ENCODE peak calls at places on chromosomes 5 and 9, in four cellular contexts. One of them, this sample, is unnamed.

GRCh38 chr5:81787843-81788242 is 36.9 kb upstream of the SSBP2 start:
- DNase-seq in IMR-90: peak; percentile 80
- DNase-seq in AG04449: no peak
- DNase-seq in stomach: peak; percentile 63
- DNase-seq in this sample: peak; percentile 85

GRCh38 chr9:130893250-130894101 is 3.1 kb downstream of the QRFP start:
- DNase-seq in IMR-90: no peak
- DNase-seq in AG04449: no peak
- DNase-seq in stomach: peak; percentile 40
- DNase-seq in this sample: peak; percentile 71

GRCh38 chr5:171419663-171420428 is 399 bp downstream of the FGF18 start:
- DNase-seq in IMR-90: peak; percentile 29
- DNase-seq in AG04449: no peak
- DNase-seq in stomach: peak; percentile 32
- DNase-seq in this sample: peak; percentile 38

GRCh38 chr5:113029614-113030013 is 53.0 kb downstream of the DCP2 start:
- DNase-seq in IMR-90: peak; percentile 31
- DNase-seq in AG04449: no peak
- DNase-seq in stomach: no peak
- DNase-seq in this sample: peak; percentile 52

GRCh38 chr9:78130004-78130403 is 98.4 kb upstream of the GNAQ start:
- DNase-seq in IMR-90: no peak
- DNase-seq in AG04449: no peak
- DNase-seq in stomach: no peak
- DNase-seq in this sample: peak; percentile 43

GRCh38 chr5:55713871-55714270 is 1.7 kb upstream of the SLC38A9 start:
- DNase-seq in IMR-90: peak; percentile 18
- DNase-seq in AG04449: no peak
- DNase-seq in stomach: no peak
- DNase-seq in this sample: peak; percentile 11

GRCh38 chr5:95631991-95632675 is 12.2 kb downstream of the GPR150 start:
- DNase-seq in IMR-90: peak; percentile 70
- DNase-seq in AG04449: no peak
- DNase-seq in stomach: no peak
- DNase-seq in this sample: peak; percentile 73

GRCh38 chr9:112751059-112751795 is 667 bp downstream of the SNX30 start:
- DNase-seq in IMR-90: peak; percentile 87
- DNase-seq in AG04449: no peak
- DNase-seq in stomach: peak; percentile 46
- DNase-seq in this sample: peak; percentile 92

GRCh38 chr9:81720450-81721086 is 31.2 kb upstream of the TLE1 start:
- DNase-seq in IMR-90: no peak
- DNase-seq in AG04449: no peak
- DNase-seq in stomach: no peak
- DNase-seq in this sample: peak; percentile 13

GRCh38 chr9:121694582-121694981 is 43.1 kb downstream of the DAB2IP start:
- DNase-seq in IMR-90: no peak
- DNase-seq in AG04449: no peak
- DNase-seq in stomach: no peak
- DNase-seq in this sample: no peak

GRCh38 chr5:126070481-126070880 is 352.7 kb upstream of the GRAMD2B start:
- DNase-seq in IMR-90: no peak
- DNase-seq in AG04449: no peak
- DNase-seq in stomach: no peak
- DNase-seq in this sample: no peak

GRCh38 chr5:107092695-107093094 is 578.0 kb downstream of the EFNA5 start:
- DNase-seq in IMR-90: no peak
- DNase-seq in AG04449: no peak
- DNase-seq in stomach: no peak
- DNase-seq in this sample: no peak

DNA sequence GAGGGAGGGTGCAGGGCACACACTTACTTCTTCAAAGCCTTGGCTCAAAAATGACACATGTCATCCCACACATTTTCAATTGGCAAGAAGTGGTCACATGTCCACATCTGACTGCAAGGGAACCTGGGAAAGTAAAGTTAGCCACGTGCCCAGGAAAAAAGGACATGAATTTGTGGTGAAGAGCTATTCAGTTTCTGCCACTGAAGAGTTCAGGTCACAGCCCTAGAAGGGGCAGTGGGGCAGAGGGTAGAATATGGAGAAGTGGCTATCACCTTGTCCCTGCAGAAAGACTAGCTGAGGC is 1.9 kb upstream of the RGS14 start:
- DNase-seq in IMR-90: no peak
- DNase-seq in AG04449: no peak
- DNase-seq in stomach: no peak
- DNase-seq in this sample: no peak
- H3K4me3 ChIP-seq in IMR-90: no peak overlapping the region
- H3K4me3 ChIP-seq in AG04449: no peak overlapping the region
- H3K4me3 ChIP-seq in stomach: no peak overlapping the region
- H3K4me3 ChIP-seq in this sample: no peak overlapping the region

DNA sequence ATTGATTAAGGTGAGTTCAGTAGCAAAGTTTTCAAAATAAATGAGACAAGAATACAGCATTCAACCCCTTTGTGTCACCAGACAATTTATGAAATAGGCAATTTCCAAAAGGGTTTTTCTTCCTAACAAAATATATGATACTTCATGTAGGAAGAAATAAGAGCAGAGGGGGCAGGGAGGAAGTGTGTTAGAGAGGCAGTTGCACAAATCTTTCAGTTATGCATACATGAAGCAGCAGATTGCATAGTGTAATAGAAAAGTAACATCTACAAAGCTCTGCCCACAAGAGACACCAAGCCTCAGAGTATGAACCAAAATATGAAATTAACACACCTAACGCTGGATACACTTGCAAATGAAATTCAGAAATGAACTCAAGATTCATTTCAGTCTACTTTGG is 157.0 kb downstream of the DENND1A start:
- DNase-seq in IMR-90: no peak
- DNase-seq in AG04449: no peak
- DNase-seq in stomach: no peak
- DNase-seq in this sample: no peak
- TF ChIP-seq CTCF in IMR-90: no peak
- TF ChIP-seq CTCF in AG04449: no peak
- TF ChIP-seq CTCF in stomach: no peak
- TF ChIP-seq CTCF in this sample: no peak

GRCh38 chr9:99486684-99487083 is 264.6 kb downstream of the SEC61B start:
- DNase-seq in IMR-90: no peak
- DNase-seq in AG04449: no peak
- DNase-seq in stomach: no peak
- DNase-seq in this sample: no peak
- H3K4me3 ChIP-seq in IMR-90: no peak overlapping the region
- H3K4me3 ChIP-seq in AG04449: no peak overlapping the region
- H3K4me3 ChIP-seq in stomach: no peak overlapping the region
- H3K4me3 ChIP-seq in this sample: no peak overlapping the region

GRCh38 chr5:122774861-122775712 is at the start of gene SNX2:
- DNase-seq in IMR-90: peak; percentile 76
- DNase-seq in AG04449: no peak
- DNase-seq in stomach: peak; percentile 96
- DNase-seq in this sample: peak; percentile 90
- TF ChIP-seq CTCF in IMR-90: no peak
- TF ChIP-seq CTCF in AG04449: no peak
- TF ChIP-seq CTCF in stomach: no peak
- TF ChIP-seq CTCF in this sample: peak; percentile 28

This sample was measured in choroid plexus epithelial cell.